ENCODE peak calls at places on chromosomes 2 and 18, in five cellular contexts. M is K562, K is A549, A is H1, Q is HepG2. J is an unnamed sample.

GRCh38 chr18:22170421-22171262 is 1.3 kb downstream of the GATA6 start:
- DNase-seq in Q (peak), M (no peak), A (no peak), K (peak), J (peak)

GRCh38 chr2:176852667-176853066 is 359.9 kb upstream of the HNRNPA3 start:
- DNase-seq in M (no peak), A (no peak), K (no peak), Q (no peak), J (no peak)

GRCh38 chr2:127590386-127591190 is 55.1 kb downstream of the MYO7B start:
- DNase-seq in M (no peak), K (no peak), Q (no peak), A (no peak), J (no peak)

GRCh38 chr2:219997341-219997851 is 370.0 kb downstream of the SLC4A3 start:
- DNase-seq in Q (no peak), K (no peak), A (peak), M (peak), J (peak)

GRCh38 chr2:70902579-70902978 is 33.1 kb upstream of the ATP6V1B1 start:
- DNase-seq in M (no peak), K (no peak), Q (no peak), A (no peak), J (no peak)

GRCh38 chr18:56321470-56321869 is 316.9 kb downstream of the TXNL1 start:
- DNase-seq in Q (no peak), M (no peak), A (no peak), K (no peak), J (no peak)

GRCh38 chr18:48736861-48737260 is 198.0 kb downstream of the CTIF start:
- DNase-seq in Q (no peak), K (no peak), A (no peak), M (no peak), J (no peak)

GRCh38 chr18:12593861-12594260 is 64.0 kb downstream of the SPIRE1 start:
- DNase-seq in Q (no peak), K (no peak), M (no peak), A (no peak), J (peak)

GRCh38 chr2:241869087-241869961 is at the start of gene RTP5:
- DNase-seq in M (peak), A (no peak), K (no peak), Q (no peak), J (no peak)

GRCh38 chr2:183284606-183285005 is 160.4 kb downstream of the NUP35 start:
- DNase-seq in A (no peak), K (no peak), M (no peak), Q (no peak), J (peak)

GRCh38 chr2:235866373-235866772 is 301.8 kb downstream of the GBX2 start:
- DNase-seq in K (no peak), M (no peak), Q (no peak), A (no peak), J (peak)

GRCh38 chr2:199460101-199460671 is 2.4 kb upstream of the SATB2 start:
- DNase-seq in Q (no peak), K (no peak), A (no peak), M (no peak), J (peak)
- TF ChIP-seq MAFK in Q (no peak), K (no peak), A (no peak), M (no peak), J (no peak)

GRCh38 chr2:227317834-227318233 is 7.2 kb upstream of the MFF start:
- DNase-seq in A (no peak), K (no peak), Q (no peak), M (no peak), J (no peak)

GRCh38 chr2:227310756-227311110 is 14.3 kb upstream of the MFF start:
- DNase-seq in A (no peak), K (no peak), M (no peak), Q (peak), J (no peak)

GRCh38 chr2:227312579-227312978 is 12.5 kb upstream of the MFF start:
- DNase-seq in Q (peak), A (no peak), K (no peak), M (no peak), J (no peak)

GRCh38 chr2:227311861-227312506 is 13.1 kb upstream of the MFF start:
- DNase-seq in M (no peak), K (no peak), Q (peak), A (no peak), J (no peak)

DNA sequence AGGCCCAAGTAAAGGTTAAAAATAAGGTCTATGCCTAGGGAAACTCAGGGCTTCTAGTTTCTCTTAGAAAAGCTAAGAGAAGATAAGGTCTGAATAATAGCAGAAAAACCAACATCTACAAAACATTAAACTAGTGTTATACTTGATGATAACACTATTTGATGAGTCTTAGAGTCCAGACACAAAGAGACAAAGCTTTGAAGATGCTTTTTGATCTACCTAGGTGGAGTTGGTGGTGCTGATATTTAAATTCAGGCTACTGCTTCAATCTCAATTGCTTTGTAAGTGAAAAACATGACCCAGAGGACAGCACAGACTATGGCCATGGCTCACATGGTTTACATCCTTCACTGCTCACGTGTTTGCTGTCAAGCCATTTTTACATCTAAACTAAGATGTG is 11.7 kb upstream of the MFF start:
- DNase-seq in Q (peak), M (no peak), K (no peak), A (no peak), J (no peak)
- TF ChIP-seq MAFK in Q (no peak), M (no peak), K (no peak), A (no peak), J (no peak)

GRCh38 chr2:72137498-72138010 is 10.1 kb downstream of the CYP26B1 start:
- DNase-seq in A (no peak), K (peak), M (peak), Q (peak), J (peak)

GRCh38 chr2:72139471-72139870 is 8.2 kb downstream of the CYP26B1 start:
- DNase-seq in K (no peak), M (no peak), Q (no peak), A (no peak), J (no peak)

GRCh38 chr2:72138921-72139381 is 8.7 kb downstream of the CYP26B1 start:
- DNase-seq in K (no peak), Q (no peak), M (no peak), A (no peak), J (no peak)

GRCh38 chr2:72136933-72137497 is 10.6 kb downstream of the CYP26B1 start:
- DNase-seq in Q (no peak), K (no peak), M (no peak), A (no peak), J (no peak)

DNA sequence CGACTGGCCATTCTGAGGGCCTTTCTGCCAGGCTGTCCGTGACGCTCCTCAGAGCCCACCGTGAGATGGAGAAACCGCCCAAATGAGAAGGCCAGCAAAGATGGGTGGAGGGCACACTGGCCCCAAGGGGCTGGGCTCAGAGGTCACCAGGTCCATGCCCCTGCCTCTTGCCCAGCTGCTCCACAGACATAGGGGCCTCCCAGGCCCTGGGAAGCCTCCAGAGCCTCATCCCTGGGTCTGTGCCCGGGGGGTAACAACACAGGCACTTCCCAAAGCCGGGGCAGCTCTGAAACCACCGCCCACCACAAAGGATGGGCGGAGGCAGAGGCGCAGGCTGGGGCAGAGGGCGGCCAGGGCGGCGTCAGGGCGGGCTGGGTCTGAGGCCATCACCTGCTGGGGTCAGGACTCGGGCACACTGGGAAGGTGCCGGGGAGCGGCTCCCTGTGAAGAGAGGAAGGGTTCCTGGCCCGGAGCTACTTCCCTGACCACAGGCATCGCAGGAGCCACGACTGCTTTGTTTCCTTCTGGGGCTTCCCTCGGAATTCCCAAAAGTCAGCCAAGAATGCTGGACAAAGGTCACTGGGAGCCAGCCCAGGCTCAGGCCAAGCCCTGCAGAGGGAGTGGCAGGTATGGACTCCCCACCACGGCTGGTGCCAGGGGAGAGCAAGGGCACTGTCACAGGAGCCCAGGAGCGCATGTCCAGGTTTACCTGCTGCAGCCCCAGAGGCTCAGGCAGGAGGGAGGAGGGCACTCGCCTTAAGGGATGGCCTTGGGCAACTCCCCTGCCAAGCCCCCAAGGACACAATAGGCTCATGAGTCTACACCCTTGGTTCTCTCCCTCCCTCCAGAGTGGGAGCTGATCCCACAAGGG is 9.4 kb downstream of the CYP26B1 start:
- DNase-seq in M (no peak), K (no peak), A (no peak), Q (peak), J (no peak)
- TF ChIP-seq MAFK in M (no peak), K (no peak), A (no peak), Q (no peak), J (no peak)

DNA sequence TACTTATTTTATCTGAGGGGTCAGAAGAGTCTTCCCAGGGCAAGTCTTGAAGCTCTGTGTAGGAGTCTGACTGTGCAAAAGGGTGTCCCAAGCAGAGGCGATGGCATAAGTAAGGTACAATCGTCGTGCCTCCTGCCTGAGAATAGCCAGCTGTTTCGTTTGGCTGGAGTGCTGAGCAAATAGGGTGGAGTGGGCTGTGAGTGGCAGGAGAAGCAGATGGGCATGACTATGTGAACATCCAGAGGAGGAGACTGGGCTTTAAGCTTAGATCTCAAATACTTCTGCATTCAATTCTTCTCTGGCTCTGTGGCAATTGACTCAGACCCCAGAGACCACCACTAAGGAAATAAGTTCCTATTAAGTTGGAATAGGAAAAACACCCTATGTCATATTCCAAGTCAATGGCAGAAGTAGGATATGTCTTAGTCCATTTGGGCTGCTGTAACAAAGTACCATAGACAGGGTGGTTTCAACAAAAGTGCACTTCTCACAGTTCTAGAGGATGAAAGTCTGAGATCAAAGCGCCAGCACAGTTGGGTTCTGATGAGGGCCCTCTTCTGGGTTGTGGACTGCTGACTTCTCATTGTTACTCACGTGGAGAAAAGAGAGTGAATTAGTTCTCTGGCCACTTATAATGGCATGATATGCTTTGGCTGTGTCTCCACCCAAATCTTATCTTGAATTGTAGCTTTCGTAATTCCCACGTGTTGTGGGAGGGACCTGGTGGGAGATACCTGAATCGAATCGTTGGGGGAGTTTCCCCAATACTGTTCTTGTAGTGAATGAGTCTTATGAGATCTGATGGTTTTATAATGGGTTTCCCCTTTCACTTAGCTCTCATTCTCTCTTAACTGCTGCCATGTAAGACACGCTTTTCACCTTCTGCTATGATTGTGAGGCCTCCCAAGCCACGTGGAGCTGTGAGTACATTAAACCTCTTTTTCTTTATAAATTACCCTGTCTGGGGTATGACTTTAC is 120.2 kb downstream of the LPIN1 start:
- DNase-seq in K (no peak), Q (no peak), A (no peak), M (no peak), J (no peak)
- TF ChIP-seq MAFK in K (no peak), Q (no peak), A (no peak), M (no peak), J (no peak)

GRCh38 chr18:35710581-35710980 is 129.0 kb downstream of the GALNT1 start:
- DNase-seq in K (no peak), Q (no peak), A (no peak), M (no peak), J (no peak)
- TF ChIP-seq MAFK in K (no peak), Q (no peak), A (no peak), M (no peak), J (no peak)

GRCh38 chr18:50075772-50076171 is 119.2 kb downstream of the MYO5B start:
- DNase-seq in Q (peak), K (no peak), A (no peak), M (no peak), J (no peak)

GRCh38 chr18:50074404-50074803 is 120.5 kb downstream of the MYO5B start:
- DNase-seq in A (no peak), M (no peak), K (no peak), Q (no peak), J (no peak)

GRCh38 chr18:50079571-50080295 is 115.2 kb downstream of the MYO5B start:
- DNase-seq in Q (no peak), A (no peak), M (no peak), K (no peak), J (no peak)

GRCh38 chr18:50073319-50073718 is 121.6 kb downstream of the MYO5B start:
- DNase-seq in A (no peak), M (no peak), K (no peak), Q (no peak), J (no peak)

DNA sequence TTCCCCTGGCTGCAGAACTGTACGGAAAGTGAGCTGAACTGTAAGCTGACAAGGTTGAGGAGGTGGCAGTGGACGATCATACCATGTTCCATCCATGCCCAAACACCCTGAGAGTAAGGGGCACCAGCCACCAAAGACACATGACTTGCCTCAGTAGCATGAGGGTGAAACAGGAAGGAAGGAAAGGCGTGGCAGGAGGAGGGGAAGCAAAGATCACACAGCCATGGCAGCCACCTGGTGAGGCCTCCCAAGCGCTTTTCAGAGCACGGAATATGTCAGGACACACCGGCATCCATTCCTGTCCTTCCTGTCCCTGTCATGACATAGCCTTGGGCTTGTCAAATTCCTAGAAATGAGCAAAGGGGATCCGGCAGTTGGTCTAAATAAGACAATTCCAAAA is 118.7 kb downstream of the MYO5B start:
- DNase-seq in K (no peak), Q (no peak), A (no peak), M (no peak), J (no peak)
- TF ChIP-seq MAFK in K (no peak), Q (no peak), A (no peak), M (no peak), J (no peak)

GRCh38 chr18:1047406-1047805 is 142.7 kb downstream of the ADCYAP1 start:
- DNase-seq in A (no peak), M (no peak), Q (no peak), K (no peak), J (no peak)
- TF ChIP-seq MAFK in A (no peak), M (no peak), Q (no peak), K (no peak), J (no peak)

GRCh38 chr2:225916692-225917091 is 517.2 kb downstream of the NYAP2 start:
- DNase-seq in Q (no peak), K (no peak), M (no peak), A (no peak), J (no peak)

GRCh38 chr2:225920621-225921020 is 521.1 kb downstream of the NYAP2 start:
- DNase-seq in Q (no peak), A (no peak), M (no peak), K (no peak), J (no peak)
- TF ChIP-seq MAFK in Q (no peak), A (no peak), M (no peak), K (no peak), J (no peak)

DNA sequence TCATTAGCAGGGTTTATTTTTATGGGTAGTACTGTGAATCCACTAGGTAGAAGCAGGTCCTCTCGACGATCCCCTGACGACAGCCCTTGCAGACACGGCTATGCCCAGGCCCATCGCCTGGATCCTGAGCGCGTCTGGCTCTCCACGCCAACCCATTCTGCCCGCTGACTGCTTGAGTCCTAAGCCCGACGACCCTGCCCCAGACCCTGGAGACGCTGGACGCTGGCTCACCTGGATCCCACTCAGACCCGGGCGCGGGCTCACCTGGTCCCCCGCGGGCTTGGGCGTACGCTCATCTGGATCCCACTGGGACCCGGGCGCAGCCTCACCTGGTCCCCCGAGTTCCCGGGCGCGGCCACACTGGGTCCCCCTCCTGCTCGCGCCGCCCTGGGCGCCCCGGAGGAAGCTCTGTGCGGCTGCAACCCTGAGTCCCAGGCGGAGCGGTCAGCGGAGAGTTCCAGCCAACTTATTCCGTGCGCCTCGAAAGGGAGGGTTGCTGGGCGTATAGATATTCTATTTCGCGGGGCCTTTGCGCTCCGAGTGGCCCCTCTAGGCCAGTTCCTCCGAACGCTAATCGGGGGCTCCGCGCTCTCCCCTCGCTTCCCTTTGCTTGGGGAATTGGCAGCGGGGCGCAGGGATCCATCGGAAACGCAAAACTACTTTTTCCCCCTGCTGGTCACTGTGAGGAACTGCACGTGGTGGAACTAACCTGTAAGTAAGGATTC is 22.4 kb upstream of the RMP24 start:
- DNase-seq in K (peak), M (peak), A (no peak), Q (peak), J (peak)
- TF ChIP-seq MAFK in K (no peak), M (no peak), A (no peak), Q (no peak), J (no peak)